ENCODE peak calls at places on chromosomes 1 and 21, in five cellular contexts. One of them, this sample, is unnamed.

GRCh38 chr1:152926091-152926490 is 17.7 kb downstream of the IVL start:
- DNase-seq in endodermal cell: no peak
- DNase-seq in PC-3: peak; percentile 78
- DNase-seq in mesenchymal stem cell: no peak
- DNase-seq in trophoblast cell: peak; percentile 24
- DNase-seq in this sample: no peak

GRCh38 chr1:9701661-9702060 is 50.1 kb downstream of the PIK3CD start:
- DNase-seq in endodermal cell: no peak
- DNase-seq in PC-3: peak; percentile 21
- DNase-seq in mesenchymal stem cell: no peak
- DNase-seq in trophoblast cell: peak; percentile 39
- DNase-seq in this sample: no peak

GRCh38 chr1:242454262-242455051 is 70.0 kb downstream of the PLD5 start:
- DNase-seq in endodermal cell: no peak
- DNase-seq in PC-3: peak; percentile 72
- DNase-seq in mesenchymal stem cell: peak; percentile 19
- DNase-seq in trophoblast cell: no peak
- DNase-seq in this sample: no peak

GRCh38 chr1:59237905-59238304 is 59.0 kb upstream of the FGGY start:
- DNase-seq in endodermal cell: no peak
- DNase-seq in PC-3: no peak
- DNase-seq in mesenchymal stem cell: no peak
- DNase-seq in trophoblast cell: no peak
- DNase-seq in this sample: no peak

GRCh38 chr1:234044079-234044478 is 139.6 kb downstream of the SLC35F3 start:
- DNase-seq in endodermal cell: no peak
- DNase-seq in PC-3: no peak
- DNase-seq in mesenchymal stem cell: no peak
- DNase-seq in trophoblast cell: no peak
- DNase-seq in this sample: no peak

GRCh38 chr1:196143602-196144342 is 464.5 kb downstream of the KCNT2 start:
- DNase-seq in endodermal cell: peak; percentile 66
- DNase-seq in PC-3: peak; percentile 19
- DNase-seq in mesenchymal stem cell: no peak
- DNase-seq in trophoblast cell: no peak
- DNase-seq in this sample: no peak

GRCh38 chr1:114032271-114033218 is 53.3 kb downstream of the OLFML3 start:
- DNase-seq in endodermal cell: peak; percentile 82
- DNase-seq in PC-3: peak; percentile 95
- DNase-seq in mesenchymal stem cell: peak; percentile 58
- DNase-seq in trophoblast cell: no peak
- DNase-seq in this sample: no peak

GRCh38 chr1:5001466-5001865 is 347.1 kb downstream of the AJAP1 start:
- DNase-seq in endodermal cell: peak; percentile 82
- DNase-seq in PC-3: no peak
- DNase-seq in mesenchymal stem cell: no peak
- DNase-seq in trophoblast cell: no peak
- DNase-seq in this sample: no peak

GRCh38 chr1:35222322-35223108 is 29.6 kb upstream of the SFPQ start:
- DNase-seq in endodermal cell: no peak
- DNase-seq in PC-3: no peak
- DNase-seq in mesenchymal stem cell: peak; percentile 19
- DNase-seq in trophoblast cell: no peak
- DNase-seq in this sample: no peak

GRCh38 chr1:182035097-182035770 is 26.3 kb downstream of the ZNF648 start:
- DNase-seq in endodermal cell: peak; percentile 83
- DNase-seq in PC-3: no peak
- DNase-seq in mesenchymal stem cell: no peak
- DNase-seq in trophoblast cell: no peak
- DNase-seq in this sample: no peak

GRCh38 chr1:178345821-178346220 is 150.9 kb downstream of the CLEC20A start:
- DNase-seq in endodermal cell: no peak
- DNase-seq in PC-3: no peak
- DNase-seq in mesenchymal stem cell: no peak
- DNase-seq in trophoblast cell: no peak
- DNase-seq in this sample: no peak

GRCh38 chr1:109908857-109909256 is 1.8 kb upstream of the CSF1 start:
- DNase-seq in endodermal cell: no peak
- DNase-seq in PC-3: no peak
- DNase-seq in mesenchymal stem cell: no peak
- DNase-seq in trophoblast cell: no peak
- DNase-seq in this sample: no peak

GRCh38 chr1:12184008-12184681 is 17.4 kb downstream of the TNFRSF1B start:
- DNase-seq in endodermal cell: no peak
- DNase-seq in PC-3: no peak
- DNase-seq in mesenchymal stem cell: peak; percentile 97
- DNase-seq in trophoblast cell: peak; percentile 27
- DNase-seq in this sample: peak; percentile 96

GRCh38 chr21:34890724-34891609 is 158.1 kb downstream of the RUNX1 start:
- DNase-seq in endodermal cell: peak; percentile 75
- DNase-seq in PC-3: no peak
- DNase-seq in mesenchymal stem cell: peak; percentile 73
- DNase-seq in trophoblast cell: peak; percentile 73
- DNase-seq in this sample: peak; percentile 75

GRCh38 chr21:25999935-26000582 is 170.5 kb downstream of the APP start:
- DNase-seq in endodermal cell: no peak
- DNase-seq in PC-3: no peak
- DNase-seq in mesenchymal stem cell: no peak
- DNase-seq in trophoblast cell: no peak
- DNase-seq in this sample: peak; percentile 70

GRCh38 chr1:212595229-212595628 is 13.3 kb upstream of the ATF3 start:
- DNase-seq in endodermal cell: no peak
- DNase-seq in PC-3: no peak
- DNase-seq in mesenchymal stem cell: no peak
- DNase-seq in trophoblast cell: peak; percentile 4
- DNase-seq in this sample: no peak

GRCh38 chr1:161705537-161705936 is 1.5 kb upstream of the FCRLA start:
- DNase-seq in endodermal cell: no peak
- DNase-seq in PC-3: no peak
- DNase-seq in mesenchymal stem cell: no peak
- DNase-seq in trophoblast cell: no peak
- DNase-seq in this sample: no peak

GRCh38 chr1:145985129-145985501 is 11.3 kb downstream of the TXNIP start:
- DNase-seq in endodermal cell: no peak
- DNase-seq in PC-3: no peak
- DNase-seq in mesenchymal stem cell: no peak
- DNase-seq in trophoblast cell: no peak
- DNase-seq in this sample: no peak

GRCh38 chr1:70828177-70828576 is 219.4 kb downstream of the PTGER3 start:
- DNase-seq in endodermal cell: no peak
- DNase-seq in PC-3: no peak
- DNase-seq in mesenchymal stem cell: no peak
- DNase-seq in trophoblast cell: no peak
- DNase-seq in this sample: no peak

GRCh38 chr1:75855010-75855409 is 58.3 kb downstream of the MSH4 start:
- DNase-seq in endodermal cell: no peak
- DNase-seq in PC-3: peak; percentile 67
- DNase-seq in mesenchymal stem cell: peak; percentile 43
- DNase-seq in trophoblast cell: no peak
- DNase-seq in this sample: no peak

GRCh38 chr1:213474054-213474453 is 423.0 kb downstream of the RPS6KC1 start:
- DNase-seq in endodermal cell: no peak
- DNase-seq in PC-3: no peak
- DNase-seq in mesenchymal stem cell: no peak
- DNase-seq in trophoblast cell: no peak
- DNase-seq in this sample: no peak

DNA sequence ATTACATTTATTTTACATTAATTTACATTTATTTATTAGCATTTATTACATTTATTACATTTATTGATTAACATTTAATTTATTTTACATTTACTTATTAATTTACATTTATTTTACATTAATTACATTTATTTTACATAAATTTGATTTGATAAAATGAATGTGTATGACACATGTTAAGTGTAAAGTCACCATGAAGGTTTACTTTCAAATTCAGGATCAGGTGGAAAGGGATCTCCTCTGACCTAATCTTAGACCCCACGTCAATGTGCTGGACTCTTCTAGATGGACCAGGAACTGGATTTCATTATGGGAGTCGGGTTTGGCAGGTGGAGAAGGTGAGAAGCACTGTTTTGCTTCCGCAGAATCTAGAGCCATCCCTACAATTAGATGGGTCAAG is 76.1 kb downstream of the NCAM2 start:
- DNase-seq in endodermal cell: no peak
- DNase-seq in PC-3: no peak
- DNase-seq in mesenchymal stem cell: no peak
- DNase-seq in trophoblast cell: no peak
- DNase-seq in this sample: no peak
- H3K36me3 ChIP-seq in endodermal cell: no peaks in the 10 kb centered on the region
- H3K36me3 ChIP-seq in PC-3: no peaks in the 10 kb centered on the region
- H3K36me3 ChIP-seq in mesenchymal stem cell: no peaks in the 10 kb centered on the region
- H3K36me3 ChIP-seq in trophoblast cell: no peaks in the 10 kb centered on the region
- H3K36me3 ChIP-seq in this sample: no peaks in the 10 kb centered on the region

GRCh38 chr1:6471969-6472368 is 6.0 kb upstream of the TNFRSF25 start:
- DNase-seq in endodermal cell: no peak
- DNase-seq in PC-3: peak; percentile 46
- DNase-seq in mesenchymal stem cell: no peak
- DNase-seq in trophoblast cell: peak; percentile 95
- DNase-seq in this sample: peak; percentile 79
- H3K9ac ChIP-seq in endodermal cell: no peak overlapping the region
- H3K9ac ChIP-seq in PC-3: no peak overlapping the region
- H3K9ac ChIP-seq in mesenchymal stem cell: no peak overlapping the region
- H3K9ac ChIP-seq in trophoblast cell: no peak overlapping the region
- H3K9ac ChIP-seq in this sample: no peak overlapping the region

GRCh38 chr1:227761621-227762230 is 26.5 kb downstream of the SNAP47 start:
- DNase-seq in endodermal cell: no peak
- DNase-seq in PC-3: no peak
- DNase-seq in mesenchymal stem cell: no peak
- DNase-seq in trophoblast cell: no peak
- DNase-seq in this sample: no peak
- H3K36me3 ChIP-seq in endodermal cell: peaks cover 71% of the 10 kb centered on the region
- H3K36me3 ChIP-seq in PC-3: peaks cover 46% of the 10 kb centered on the region
- H3K36me3 ChIP-seq in mesenchymal stem cell: peaks cover 41% of the 10 kb centered on the region
- H3K36me3 ChIP-seq in trophoblast cell: peaks cover 23% of the 10 kb centered on the region
- H3K36me3 ChIP-seq in this sample: peaks cover 21% of the 10 kb centered on the region

DNA sequence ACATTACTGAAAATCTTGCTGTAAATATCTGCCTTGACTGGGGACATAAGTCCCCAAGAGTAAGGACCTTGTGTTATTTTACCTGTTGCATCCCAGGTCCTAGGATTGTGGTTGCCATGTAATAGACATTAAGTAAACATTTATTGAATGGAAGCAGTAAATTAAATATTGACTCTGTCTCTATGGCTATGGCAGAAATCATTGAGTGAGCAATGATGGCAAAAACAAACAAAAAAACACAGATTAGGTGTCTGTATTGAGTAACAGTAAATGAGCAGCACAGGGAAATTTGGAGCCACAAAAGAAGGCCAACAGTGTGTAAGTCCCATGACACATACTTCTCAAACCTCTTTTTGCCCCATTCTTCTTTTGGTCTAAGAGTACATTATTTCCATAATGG is 240.4 kb downstream of the NFIA start:
- DNase-seq in endodermal cell: no peak
- DNase-seq in PC-3: peak; percentile 92
- DNase-seq in mesenchymal stem cell: no peak
- DNase-seq in trophoblast cell: no peak
- DNase-seq in this sample: no peak
- H3K9ac ChIP-seq in endodermal cell: no peak overlapping the region
- H3K9ac ChIP-seq in PC-3: peak overlapping the region; percentile 60
- H3K9ac ChIP-seq in mesenchymal stem cell: no peak overlapping the region
- H3K9ac ChIP-seq in trophoblast cell: no peak overlapping the region
- H3K9ac ChIP-seq in this sample: no peak overlapping the region

GRCh38 chr1:15724949-15725880 is 10.8 kb upstream of the SLC25A34 start:
- DNase-seq in endodermal cell: no peak
- DNase-seq in PC-3: no peak
- DNase-seq in mesenchymal stem cell: no peak
- DNase-seq in trophoblast cell: peak; percentile 87
- DNase-seq in this sample: no peak

GRCh38 chr1:15727866-15728534 is 8.1 kb upstream of the SLC25A34 start:
- DNase-seq in endodermal cell: no peak
- DNase-seq in PC-3: no peak
- DNase-seq in mesenchymal stem cell: no peak
- DNase-seq in trophoblast cell: no peak
- DNase-seq in this sample: no peak

GRCh38 chr1:15727424-15727823 is 8.6 kb upstream of the SLC25A34 start:
- DNase-seq in endodermal cell: no peak
- DNase-seq in PC-3: no peak
- DNase-seq in mesenchymal stem cell: no peak
- DNase-seq in trophoblast cell: no peak
- DNase-seq in this sample: no peak

GRCh38 chr1:15727021-15727420 is 9.0 kb upstream of the SLC25A34 start:
- DNase-seq in endodermal cell: no peak
- DNase-seq in PC-3: no peak
- DNase-seq in mesenchymal stem cell: no peak
- DNase-seq in trophoblast cell: no peak
- DNase-seq in this sample: peak; percentile 75

GRCh38 chr1:15726508-15726907 is 9.6 kb upstream of the SLC25A34 start:
- DNase-seq in endodermal cell: no peak
- DNase-seq in PC-3: no peak
- DNase-seq in mesenchymal stem cell: no peak
- DNase-seq in trophoblast cell: no peak
- DNase-seq in this sample: no peak
- H3K36me3 ChIP-seq in endodermal cell: peaks cover 47% of the 10 kb centered on the region
- H3K36me3 ChIP-seq in PC-3: peaks cover 3% of the 10 kb centered on the region
- H3K36me3 ChIP-seq in mesenchymal stem cell: peaks cover 84% of the 10 kb centered on the region
- H3K36me3 ChIP-seq in trophoblast cell: peaks cover 50% of the 10 kb centered on the region
- H3K36me3 ChIP-seq in this sample: peaks cover 22% of the 10 kb centered on the region

GRCh38 chr1:31762726-31763670 is 1.1 kb downstream of the ADGRB2 start:
- DNase-seq in endodermal cell: peak; percentile 94
- DNase-seq in PC-3: peak; percentile 76
- DNase-seq in mesenchymal stem cell: peak; percentile 67
- DNase-seq in trophoblast cell: no peak
- DNase-seq in this sample: peak; percentile 83

GRCh38 chr1:31760901-31761470 is 3.2 kb downstream of the ADGRB2 start:
- DNase-seq in endodermal cell: peak; percentile 89
- DNase-seq in PC-3: peak; percentile 80
- DNase-seq in mesenchymal stem cell: peak; percentile 83
- DNase-seq in trophoblast cell: peak; percentile 66
- DNase-seq in this sample: peak; percentile 90

GRCh38 chr1:31760422-31760900 is 3.7 kb downstream of the ADGRB2 start:
- DNase-seq in endodermal cell: peak; percentile 84
- DNase-seq in PC-3: peak; percentile 61
- DNase-seq in mesenchymal stem cell: peak; percentile 58
- DNase-seq in trophoblast cell: no peak
- DNase-seq in this sample: no peak

GRCh38 chr1:31762323-31762722 is 1.8 kb downstream of the ADGRB2 start:
- DNase-seq in endodermal cell: peak; percentile 71
- DNase-seq in PC-3: no peak
- DNase-seq in mesenchymal stem cell: no peak
- DNase-seq in trophoblast cell: no peak
- DNase-seq in this sample: no peak

DNA sequence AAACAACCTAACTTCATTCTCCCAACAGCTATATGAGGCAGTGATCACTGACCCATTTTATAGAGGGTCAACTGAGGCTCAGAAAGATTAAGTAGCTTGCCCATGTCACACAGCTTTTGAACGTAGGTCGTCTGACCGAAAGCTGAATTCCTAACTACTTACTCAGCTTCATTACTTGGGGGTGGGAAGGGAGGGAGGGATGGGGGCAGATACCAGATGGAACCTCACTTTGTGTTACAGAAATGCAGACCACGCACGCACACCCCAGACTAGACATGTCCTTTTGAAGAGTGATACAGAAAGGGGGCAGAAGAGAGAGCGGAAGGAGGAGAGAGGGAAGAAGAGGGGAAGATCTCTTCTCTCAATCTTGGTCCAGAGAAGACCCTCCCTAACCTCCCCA is 2.3 kb downstream of the ADGRB2 start:
- DNase-seq in endodermal cell: no peak
- DNase-seq in PC-3: peak; percentile 50
- DNase-seq in mesenchymal stem cell: peak; percentile 85
- DNase-seq in trophoblast cell: no peak
- DNase-seq in this sample: no peak
- H3K9ac ChIP-seq in endodermal cell: no peak overlapping the region
- H3K9ac ChIP-seq in PC-3: no peak overlapping the region
- H3K9ac ChIP-seq in mesenchymal stem cell: peak overlapping the region; percentile 88
- H3K9ac ChIP-seq in trophoblast cell: no peak overlapping the region
- H3K9ac ChIP-seq in this sample: no peak overlapping the region

This sample was measured in kidney.